ENCODE peak calls at places on chromosomes 5 and 9, in six cellular contexts. One of them, this sample, is unnamed.

GRCh38 chr5:33223563-33224305 is 217.0 kb upstream of the TARS1 start:
- DNase-seq in CD8-positive, alpha-beta memory T cell: no peak
- DNase-seq in stimulated activated CD4-positive, alpha-beta T cell treated with anti-CD3 and anti-CD28 coated beads, Interleukin-12 subunit alpha, Interleukin-12 subunit beta, amount 100 ng/mL, for 24 hours: no peak
- DNase-seq in endothelial cell: no peak
- DNase-seq in AG04449: no peak
- DNase-seq in activated CD8-positive, alpha-beta memory T cell treated with anti-CD3 and anti-CD28 coated beads for 48 hours: no peak
- DNase-seq in this sample: no peak

GRCh38 chr5:151772029-151772867 is 494 bp downstream of the G3BP1 start:
- DNase-seq in CD8-positive, alpha-beta memory T cell: peak
- DNase-seq in stimulated activated CD4-positive, alpha-beta T cell treated with anti-CD3 and anti-CD28 coated beads, Interleukin-12 subunit alpha, Interleukin-12 subunit beta, amount 100 ng/mL, for 24 hours: peak
- DNase-seq in endothelial cell: peak
- DNase-seq in AG04449: no peak
- DNase-seq in activated CD8-positive, alpha-beta memory T cell treated with anti-CD3 and anti-CD28 coated beads for 48 hours: peak
- DNase-seq in this sample: peak

GRCh38 chr5:131524431-131524830 is 110.6 kb downstream of the RAPGEF6 start:
- DNase-seq in CD8-positive, alpha-beta memory T cell: no peak
- DNase-seq in stimulated activated CD4-positive, alpha-beta T cell treated with anti-CD3 and anti-CD28 coated beads, Interleukin-12 subunit alpha, Interleukin-12 subunit beta, amount 100 ng/mL, for 24 hours: no peak
- DNase-seq in endothelial cell: no peak
- DNase-seq in AG04449: no peak
- DNase-seq in activated CD8-positive, alpha-beta memory T cell treated with anti-CD3 and anti-CD28 coated beads for 48 hours: no peak
- DNase-seq in this sample: no peak

GRCh38 chr5:89686081-89686765 is 723.3 kb downstream of the CETN3 start:
- DNase-seq in CD8-positive, alpha-beta memory T cell: no peak
- DNase-seq in stimulated activated CD4-positive, alpha-beta T cell treated with anti-CD3 and anti-CD28 coated beads, Interleukin-12 subunit alpha, Interleukin-12 subunit beta, amount 100 ng/mL, for 24 hours: no peak
- DNase-seq in endothelial cell: no peak
- DNase-seq in AG04449: no peak
- DNase-seq in activated CD8-positive, alpha-beta memory T cell treated with anti-CD3 and anti-CD28 coated beads for 48 hours: no peak
- DNase-seq in this sample: no peak

GRCh38 chr9:2919347-2919746 is 75.5 kb upstream of the PUM3 start:
- DNase-seq in CD8-positive, alpha-beta memory T cell: no peak
- DNase-seq in stimulated activated CD4-positive, alpha-beta T cell treated with anti-CD3 and anti-CD28 coated beads, Interleukin-12 subunit alpha, Interleukin-12 subunit beta, amount 100 ng/mL, for 24 hours: no peak
- DNase-seq in endothelial cell: no peak
- DNase-seq in AG04449: peak
- DNase-seq in activated CD8-positive, alpha-beta memory T cell treated with anti-CD3 and anti-CD28 coated beads for 48 hours: no peak
- DNase-seq in this sample: no peak

GRCh38 chr5:135205616-135206349 is 171.8 kb upstream of the PITX1 start:
- DNase-seq in CD8-positive, alpha-beta memory T cell: no peak
- DNase-seq in stimulated activated CD4-positive, alpha-beta T cell treated with anti-CD3 and anti-CD28 coated beads, Interleukin-12 subunit alpha, Interleukin-12 subunit beta, amount 100 ng/mL, for 24 hours: no peak
- DNase-seq in endothelial cell: no peak
- DNase-seq in AG04449: no peak
- DNase-seq in activated CD8-positive, alpha-beta memory T cell treated with anti-CD3 and anti-CD28 coated beads for 48 hours: no peak
- DNase-seq in this sample: no peak

GRCh38 chr9:127803507-127804352 is 1.0 kb downstream of the FPGS start:
- DNase-seq in CD8-positive, alpha-beta memory T cell: no peak
- DNase-seq in stimulated activated CD4-positive, alpha-beta T cell treated with anti-CD3 and anti-CD28 coated beads, Interleukin-12 subunit alpha, Interleukin-12 subunit beta, amount 100 ng/mL, for 24 hours: no peak
- DNase-seq in endothelial cell: no peak
- DNase-seq in AG04449: no peak
- DNase-seq in activated CD8-positive, alpha-beta memory T cell treated with anti-CD3 and anti-CD28 coated beads for 48 hours: no peak
- DNase-seq in this sample: no peak

GRCh38 chr9:1962036-1962535 is 53.1 kb upstream of the SMARCA2 start:
- DNase-seq in CD8-positive, alpha-beta memory T cell: no peak
- DNase-seq in stimulated activated CD4-positive, alpha-beta T cell treated with anti-CD3 and anti-CD28 coated beads, Interleukin-12 subunit alpha, Interleukin-12 subunit beta, amount 100 ng/mL, for 24 hours: no peak
- DNase-seq in endothelial cell: no peak
- DNase-seq in AG04449: no peak
- DNase-seq in activated CD8-positive, alpha-beta memory T cell treated with anti-CD3 and anti-CD28 coated beads for 48 hours: no peak
- DNase-seq in this sample: no peak

GRCh38 chr9:73081979-73082657 is 69.5 kb upstream of the ANXA1 start:
- DNase-seq in CD8-positive, alpha-beta memory T cell: no peak
- DNase-seq in stimulated activated CD4-positive, alpha-beta T cell treated with anti-CD3 and anti-CD28 coated beads, Interleukin-12 subunit alpha, Interleukin-12 subunit beta, amount 100 ng/mL, for 24 hours: no peak
- DNase-seq in endothelial cell: peak
- DNase-seq in AG04449: no peak
- DNase-seq in activated CD8-positive, alpha-beta memory T cell treated with anti-CD3 and anti-CD28 coated beads for 48 hours: no peak
- DNase-seq in this sample: no peak

GRCh38 chr5:51377151-51378060 is 5.8 kb upstream of the ISL1 start:
- DNase-seq in CD8-positive, alpha-beta memory T cell: no peak
- DNase-seq in stimulated activated CD4-positive, alpha-beta T cell treated with anti-CD3 and anti-CD28 coated beads, Interleukin-12 subunit alpha, Interleukin-12 subunit beta, amount 100 ng/mL, for 24 hours: no peak
- DNase-seq in endothelial cell: no peak
- DNase-seq in AG04449: no peak
- DNase-seq in activated CD8-positive, alpha-beta memory T cell treated with anti-CD3 and anti-CD28 coated beads for 48 hours: no peak
- DNase-seq in this sample: peak

GRCh38 chr5:108672639-108673038 is 75.1 kb upstream of the FER start:
- DNase-seq in CD8-positive, alpha-beta memory T cell: no peak
- DNase-seq in stimulated activated CD4-positive, alpha-beta T cell treated with anti-CD3 and anti-CD28 coated beads, Interleukin-12 subunit alpha, Interleukin-12 subunit beta, amount 100 ng/mL, for 24 hours: no peak
- DNase-seq in endothelial cell: no peak
- DNase-seq in AG04449: no peak
- DNase-seq in activated CD8-positive, alpha-beta memory T cell treated with anti-CD3 and anti-CD28 coated beads for 48 hours: no peak
- DNase-seq in this sample: no peak

GRCh38 chr9:126016579-126017290 is 269.6 kb downstream of the PBX3 start:
- DNase-seq in CD8-positive, alpha-beta memory T cell: no peak
- DNase-seq in stimulated activated CD4-positive, alpha-beta T cell treated with anti-CD3 and anti-CD28 coated beads, Interleukin-12 subunit alpha, Interleukin-12 subunit beta, amount 100 ng/mL, for 24 hours: no peak
- DNase-seq in endothelial cell: no peak
- DNase-seq in AG04449: no peak
- DNase-seq in activated CD8-positive, alpha-beta memory T cell treated with anti-CD3 and anti-CD28 coated beads for 48 hours: no peak
- DNase-seq in this sample: no peak

GRCh38 chr5:77239126-77239741 is 28.8 kb downstream of the PDE8B start:
- DNase-seq in CD8-positive, alpha-beta memory T cell: peak
- DNase-seq in stimulated activated CD4-positive, alpha-beta T cell treated with anti-CD3 and anti-CD28 coated beads, Interleukin-12 subunit alpha, Interleukin-12 subunit beta, amount 100 ng/mL, for 24 hours: no peak
- DNase-seq in endothelial cell: no peak
- DNase-seq in AG04449: no peak
- DNase-seq in activated CD8-positive, alpha-beta memory T cell treated with anti-CD3 and anti-CD28 coated beads for 48 hours: no peak
- DNase-seq in this sample: no peak

GRCh38 chr9:114434878-114435311 is 47.1 kb upstream of the AKNA start:
- DNase-seq in CD8-positive, alpha-beta memory T cell: no peak
- DNase-seq in stimulated activated CD4-positive, alpha-beta T cell treated with anti-CD3 and anti-CD28 coated beads, Interleukin-12 subunit alpha, Interleukin-12 subunit beta, amount 100 ng/mL, for 24 hours: no peak
- DNase-seq in endothelial cell: peak
- DNase-seq in AG04449: no peak
- DNase-seq in activated CD8-positive, alpha-beta memory T cell treated with anti-CD3 and anti-CD28 coated beads for 48 hours: no peak
- DNase-seq in this sample: peak

This sample was measured in H9.